ENCODE peak calls at places on chromosomes 7 and 10, in nine cellular contexts. A is NCI-H460; S is NCI-H1092; F is NCI-H1105; M is amygdala; H is glutamatergic neuron; G is NCI-H69; X is activated naive CD8-positive, alpha-beta T cell treated with anti-CD3 and anti-CD28 coated beads, Interleukin-2, amount 50 U/mL, for 24 hours; Z is stimulated activated CD8-positive, alpha-beta memory T cell treated with anti-CD3 and anti-CD28 coated beads, Interleukin-15, amount 100 ng/mL, for 1 hour. B is an unnamed sample.
A peak's percentile ranks its signal among the peaks of the same experiment; 100 is the strongest.

GRCh38 chr7:66748791-66749190 is 8.3 kb downstream of the RABGEF1 start:
- DNase-seq in H (no peak), G (no peak), X (no peak), Z (no peak), M (no peak), F (no peak), A (no peak), S (no peak), B (no peak)

GRCh38 chr7:51175992-51176388 is 140.6 kb downstream of the COBL start:
- DNase-seq in X (no peak), M (no peak), G (no peak), F (no peak), H (no peak), A (no peak), Z (no peak), S (no peak), B (no peak)

GRCh38 chr7:73366127-73366526 is 38.2 kb downstream of the FKBP6 start:
- DNase-seq in Z (no peak), A (no peak), S (no peak), X (no peak), F (no peak), M (no peak), G (no peak), H (no peak), B (no peak)

GRCh38 chr7:492714-493065 is 27.0 kb downstream of the PDGFA start:
- DNase-seq in A (no peak), S (peak; percentile 29), M (no peak), X (no peak), G (no peak), Z (no peak), H (peak; percentile 5), F (peak; percentile 44), B (no peak)

GRCh38 chr7:114100810-114101209 is 182.0 kb upstream of the PPP1R3A start:
- DNase-seq in Z (no peak), X (no peak), M (no peak), F (no peak), A (no peak), S (no peak), G (peak; percentile 51), H (no peak), B (no peak)

GRCh38 chr7:51102828-51103227 is 213.8 kb downstream of the COBL start:
- DNase-seq in F (no peak), M (no peak), S (no peak), G (no peak), H (no peak), Z (no peak), A (no peak), X (no peak), B (no peak)

GRCh38 chr7:103573479-103574058 is 127.6 kb upstream of the SLC26A5 start:
- DNase-seq in M (no peak), G (peak; percentile 63), X (no peak), S (peak; percentile 32), H (no peak), A (peak; percentile 45), Z (no peak), F (peak; percentile 14), B (no peak)

GRCh38 chr10:17951868-17952371 is at the start of gene SLC39A12:
- DNase-seq in F (no peak), G (no peak), H (no peak), Z (no peak), X (no peak), M (no peak), A (no peak), S (no peak), B (no peak)

GRCh38 chr10:131355116-131355515 is 43.6 kb upstream of the TCERG1L start:
- DNase-seq in A (no peak), H (no peak), F (no peak), S (no peak), M (no peak), G (no peak), X (no peak), Z (no peak), B (no peak)

GRCh38 chr10:116882631-116883030 is 33.3 kb downstream of the ENO4 start:
- DNase-seq in H (no peak), Z (no peak), A (no peak), M (no peak), F (no peak), G (peak; percentile 36), S (no peak), X (no peak), B (no peak)

GRCh38 chr7:30914611-30915601 is 3.3 kb downstream of the AQP1 start:
- DNase-seq in A (peak; percentile 22), S (no peak), Z (no peak), H (no peak), X (peak; percentile 8), M (no peak), F (no peak), G (peak; percentile 15), B (no peak)

GRCh38 chr7:79050592-79050991 is 402.9 kb downstream of the MAGI2 start:
- DNase-seq in Z (no peak), M (peak; percentile 37), X (no peak), F (peak; percentile 31), A (no peak), H (no peak), G (peak; percentile 46), S (no peak), B (no peak)

GRCh38 chr10:30600005-30600404 is 29.5 kb downstream of the LYZL2 start:
- DNase-seq in S (no peak), A (no peak), F (no peak), H (no peak), Z (no peak), M (no peak), X (no peak), G (no peak), B (no peak)

B was measured in NCI-H187.